ENCODE peak calls at places on chromosome X, in four cellular contexts. W is stromal cell of bone marrow; J is activated T-cell treated with anti-CD3 and anti-CD28 coated beads, Interleukin-2, amount 50 U/mL, for 24 hours; D is stimulated activated naive CD4-positive, alpha-beta T cell. X is an unnamed sample.
A peak's percentile ranks its signal among the peaks of the same experiment; 100 is the strongest.

GRCh38 chrX:136147320-136147901 is at the start of gene FHL1:
- DNase-seq in W (no peak), J (peak; percentile 66), D (peak; percentile 59), X (no peak)

GRCh38 chrX:26597981-26598380 is 382.0 kb downstream of the MAGEB5 start:
- DNase-seq in W (no peak), J (no peak), D (no peak), X (no peak)

GRCh38 chrX:40174594-40175415 is 77.0 kb upstream of the BCOR start:
- DNase-seq in W (no peak), J (peak; percentile 78), D (no peak), X (no peak)

GRCh38 chrX:69285881-69286545 is 120.8 kb upstream of the PJA1 start:
- DNase-seq in W (no peak), J (peak; percentile 77), D (peak; percentile 42), X (peak; percentile 2)

GRCh38 chrX:101078716-101079115 is at the start of gene TMEM35A:
- DNase-seq in W (peak; percentile 17), J (no peak), D (no peak), X (no peak)

GRCh38 chrX:76802698-76803097 is 375.2 kb downstream of the MAGEE1 start:
- DNase-seq in W (no peak), J (no peak), D (no peak), X (no peak)

GRCh38 chrX:154351183-154352011 is 23.0 kb downstream of the FLNA start:
- DNase-seq in W (no peak), J (peak; percentile 46), D (peak; percentile 17), X (no peak)

GRCh38 chrX:45771560-45772340 is 571.1 kb upstream of the DIPK2B start:
- DNase-seq in W (no peak), J (peak; percentile 57), D (peak; percentile 27), X (no peak)

GRCh38 chrX:105975382-105975781 is 63.1 kb downstream of the SERPINA7 start:
- DNase-seq in W (no peak), J (no peak), D (no peak), X (peak; percentile 13)

GRCh38 chrX:17007134-17007768 is 60.8 kb downstream of the REPS2 start:
- DNase-seq in W (no peak), J (no peak), D (no peak), X (peak; percentile 16)

GRCh38 chrX:21004835-21005234 is 369.4 kb upstream of the CNKSR2 start:
- DNase-seq in W (peak; percentile 27), J (no peak), D (no peak), X (no peak)

GRCh38 chrX:17616936-17617335 is 120.4 kb upstream of the SCML1 start:
- DNase-seq in W (no peak), J (no peak), D (no peak), X (no peak)

GRCh38 chrX:119960639-119961038 is 17.1 kb upstream of the NKAP start:
- DNase-seq in W (no peak), J (no peak), D (no peak), X (no peak)

GRCh38 chrX:120310861-120311631 is at the start of gene TMEM255A:
- DNase-seq in W (no peak), J (no peak), D (no peak), X (no peak)